ENCODE peak calls at places on chromosomes 12 and 14, in nine cellular contexts. F is psoas muscle; X is CD8-positive, alpha-beta memory T cell; C is prostate gland; H is tibial artery; B is pancreas; V is neuronal stem cell; W is cardiac muscle cell; Y is colonic mucosa. Q is an unnamed sample.

GRCh38 chr12:88600272-88600671 is 20.0 kb upstream of the KITLG start:
- DNase-seq in F (no peak), C (no peak), W (peak; percentile 53), Y (no peak), H (no peak), V (no peak), B (no peak), X (no peak), Q (no peak)

GRCh38 chr14:72369106-72369505 is 436.9 kb downstream of the RGS6 start:
- DNase-seq in C (no peak), W (no peak), H (no peak), Y (no peak), F (no peak), V (no peak), B (no peak), X (no peak), Q (no peak)

GRCh38 chr14:54317396-54317795 is 79.4 kb upstream of the CDKN3 start:
- DNase-seq in X (no peak), Y (no peak), C (no peak), V (no peak), W (no peak), H (no peak), B (no peak), F (no peak), Q (no peak)

GRCh38 chr12:124036117-124037109 is 63.4 kb downstream of the ZNF664 start:
- DNase-seq in C (peak; percentile 37), X (peak; percentile 23), W (peak; percentile 57), B (peak; percentile 57), H (no peak), F (peak; percentile 36), Y (peak; percentile 32), V (peak; percentile 36), Q (peak; percentile 72)

GRCh38 chr12:32419520-32419960 is 20.2 kb downstream of the FGD4 start:
- DNase-seq in Y (no peak), V (no peak), X (no peak), C (no peak), F (no peak), W (peak; percentile 74), B (peak; percentile 27), H (no peak), Q (no peak)

GRCh38 chr12:28267920-28268680 is 77.8 kb downstream of the CCDC91 start:
- DNase-seq in B (peak; percentile 8), F (no peak), Y (no peak), H (no peak), X (no peak), W (no peak), V (no peak), C (no peak), Q (no peak)

GRCh38 chr14:68824517-68825347 is 31.9 kb upstream of the ZFP36L1 start:
- DNase-seq in Y (peak; percentile 92), X (no peak), B (peak; percentile 90), F (peak; percentile 89), W (peak; percentile 81), C (peak; percentile 35), H (peak; percentile 86), V (peak; percentile 66), Q (peak; percentile 95)

GRCh38 chr14:61456720-61457119 is 135.3 kb downstream of the PRKCH start:
- DNase-seq in V (peak; percentile 71), B (peak; percentile 80), F (peak; percentile 75), H (peak; percentile 84), Y (peak; percentile 90), W (peak; percentile 88), C (peak; percentile 88), X (peak; percentile 72), Q (peak; percentile 86)

GRCh38 chr14:36976571-36977023 is 195.8 kb downstream of the SLC25A21 start:
- DNase-seq in V (no peak), X (no peak), H (no peak), B (no peak), C (no peak), W (no peak), F (no peak), Y (no peak), Q (no peak)

GRCh38 chr14:100590726-100591452 is 3.7 kb upstream of the BEGAIN start:
- DNase-seq in F (peak; percentile 5), C (no peak), X (no peak), V (no peak), Y (no peak), W (no peak), H (no peak), B (no peak), Q (no peak)

DNA sequence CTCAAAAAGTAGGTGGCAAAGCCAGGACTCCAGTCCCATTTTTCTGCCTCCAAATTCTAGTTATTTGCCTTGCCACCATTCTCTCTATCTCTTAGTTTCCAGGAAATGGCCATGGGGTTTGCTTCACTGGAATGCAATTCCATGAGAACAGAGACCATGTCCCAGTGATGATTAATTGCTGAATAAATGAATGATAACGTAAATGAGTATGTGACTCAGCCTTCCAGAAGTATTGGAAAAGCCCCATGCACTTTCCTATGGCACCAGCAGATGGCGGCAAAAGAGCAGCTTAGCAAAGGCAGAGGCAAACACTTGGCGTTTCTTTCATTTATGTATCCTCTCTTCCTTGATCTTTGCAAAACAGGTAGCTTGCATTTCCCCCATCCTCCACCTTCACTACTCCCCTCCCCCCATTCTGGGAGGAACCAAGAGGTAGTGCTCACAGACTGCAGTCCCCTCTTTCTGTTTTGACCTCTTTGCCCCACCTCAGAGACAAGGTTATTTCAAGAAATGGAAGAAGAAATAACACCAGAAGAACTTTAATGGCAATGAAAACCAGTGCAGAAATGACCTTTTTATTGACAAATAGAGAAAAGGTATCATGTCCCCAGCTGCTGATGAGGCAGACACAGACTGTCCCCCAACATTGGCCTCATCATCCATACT is 21.3 kb downstream of the TBX3 start:
- DNase-seq in B (peak; percentile 87), Y (peak; percentile 84), F (peak; percentile 82), W (peak; percentile 87), V (no peak), H (peak; percentile 74), X (peak; percentile 9), C (peak; percentile 96), Q (peak; percentile 83)
- H3K4me1 ChIP-seq in B (no peaks in the 10 kb centered on the region), Y (peaks cover 2% of the 10 kb centered on the region), F (no peaks in the 10 kb centered on the region), W (peaks cover 23% of the 10 kb centered on the region), V (peaks cover 10% of the 10 kb centered on the region), H (peaks cover 5% of the 10 kb centered on the region), X (no peaks in the 10 kb centered on the region), C (no peaks in the 10 kb centered on the region), Q (no peaks in the 10 kb centered on the region)

GRCh38 chr14:59276235-59276634 is 87.8 kb downstream of the DAAM1 start:
- DNase-seq in B (no peak), W (no peak), Y (no peak), C (no peak), F (no peak), X (no peak), H (no peak), V (no peak), Q (no peak)
- H3K4me1 ChIP-seq in B (peaks cover 14% of the 10 kb centered on the region), W (peaks cover 24% of the 10 kb centered on the region), Y (peaks cover 6% of the 10 kb centered on the region), C (no peaks in the 10 kb centered on the region), F (peaks cover 17% of the 10 kb centered on the region), X (no peaks in the 10 kb centered on the region), H (peaks cover 75% of the 10 kb centered on the region), V (peaks cover 2% of the 10 kb centered on the region), Q (peaks cover 4% of the 10 kb centered on the region)

GRCh38 chr12:11753151-11753501 is 103.7 kb downstream of the ETV6 start:
- DNase-seq in V (no peak), C (no peak), X (no peak), Y (no peak), F (no peak), B (no peak), H (no peak), W (no peak), Q (no peak)

GRCh38 chr12:11752403-11753150 is 103.1 kb downstream of the ETV6 start:
- DNase-seq in B (no peak), Y (no peak), W (no peak), C (no peak), V (no peak), X (no peak), F (no peak), H (no peak), Q (peak; percentile 52)

GRCh38 chr12:11747969-11748368 is 98.5 kb downstream of the ETV6 start:
- DNase-seq in F (no peak), X (no peak), V (no peak), B (no peak), Y (no peak), C (no peak), W (no peak), H (no peak), Q (no peak)

GRCh38 chr12:11746940-11747716 is 97.7 kb downstream of the ETV6 start:
- DNase-seq in H (no peak), F (no peak), X (no peak), Y (no peak), C (no peak), B (no peak), V (no peak), W (no peak), Q (no peak)

DNA sequence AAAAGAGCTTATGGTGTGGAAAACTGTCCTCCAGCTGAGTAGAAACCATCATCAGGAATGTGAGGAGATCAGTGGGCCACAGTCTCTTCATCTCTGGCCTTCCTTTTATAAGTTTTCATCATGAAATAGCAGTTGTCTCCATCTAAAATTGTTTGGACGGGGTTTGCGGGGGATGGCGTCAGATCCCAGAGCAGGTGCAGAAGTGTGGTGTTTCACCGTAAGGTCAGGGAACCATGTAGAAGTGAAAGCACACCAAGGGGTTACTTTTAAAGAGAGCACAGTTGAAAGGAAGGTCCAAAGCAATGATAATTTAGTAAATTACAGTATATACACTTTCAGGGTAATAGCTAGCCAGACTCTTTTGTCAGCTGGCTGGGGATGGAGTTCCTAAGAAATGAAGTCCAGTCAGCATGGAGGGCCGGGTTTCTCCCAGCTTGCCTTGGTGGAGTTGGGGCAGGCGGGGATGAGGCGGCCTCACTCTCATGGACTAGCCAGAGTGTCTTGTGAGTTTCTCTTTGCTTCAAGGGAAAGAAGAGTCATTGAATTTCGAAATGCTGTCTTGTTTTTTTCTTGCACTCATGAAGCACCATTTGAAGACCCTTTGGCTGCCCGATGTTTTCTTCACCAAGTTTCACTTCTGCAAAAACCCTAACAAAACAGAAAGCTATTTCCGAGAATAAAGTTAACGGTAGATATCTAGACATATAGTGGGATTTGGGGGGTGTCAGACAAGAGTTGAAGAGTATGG is 100.6 kb downstream of the ETV6 start:
- DNase-seq in W (no peak), X (no peak), B (no peak), V (no peak), H (peak; percentile 56), F (no peak), C (no peak), Y (no peak), Q (peak; percentile 67)
- H3K4me1 ChIP-seq in W (peaks cover 5% of the 10 kb centered on the region), X (no peaks in the 10 kb centered on the region), B (peaks cover 10% of the 10 kb centered on the region), V (peaks cover 3% of the 10 kb centered on the region), H (peaks cover 93% of the 10 kb centered on the region), F (peaks cover 5% of the 10 kb centered on the region), C (no peaks in the 10 kb centered on the region), Y (peaks cover 13% of the 10 kb centered on the region), Q (peaks cover 6% of the 10 kb centered on the region)

GRCh38 chr12:1656894-1657293 is 27.9 kb downstream of the WNT5B start:
- DNase-seq in V (no peak), F (no peak), X (no peak), W (no peak), Y (no peak), C (no peak), H (no peak), B (no peak), Q (no peak)

GRCh38 chr12:1655225-1655788 is 26.3 kb downstream of the WNT5B start:
- DNase-seq in X (no peak), V (no peak), F (no peak), Y (peak; percentile 52), B (no peak), W (no peak), H (no peak), C (no peak), Q (no peak)

GRCh38 chr12:1660304-1661187 is 30.3 kb upstream of the ADIPOR2 start:
- DNase-seq in H (peak; percentile 67), W (peak; percentile 29), V (no peak), F (peak; percentile 38), B (peak; percentile 96), X (peak; percentile 61), Y (peak; percentile 87), C (peak; percentile 81), Q (peak; percentile 79)

GRCh38 chr12:1661553-1662335 is 29.1 kb upstream of the ADIPOR2 start:
- DNase-seq in H (peak; percentile 92), Y (peak; percentile 94), V (peak; percentile 66), X (peak; percentile 90), F (peak; percentile 92), C (peak; percentile 82), B (peak; percentile 96), W (peak; percentile 92), Q (peak; percentile 97)

GRCh38 chr12:1657616-1658167 is 28.7 kb downstream of the WNT5B start:
- DNase-seq in V (no peak), C (no peak), F (no peak), B (peak; percentile 34), Y (no peak), W (no peak), H (no peak), X (no peak), Q (no peak)
- H3K4me1 ChIP-seq in V (peaks cover 3% of the 10 kb centered on the region), C (no peaks in the 10 kb centered on the region), F (peaks cover 26% of the 10 kb centered on the region), B (peaks cover 17% of the 10 kb centered on the region), Y (no peaks in the 10 kb centered on the region), W (no peaks in the 10 kb centered on the region), H (peaks cover 31% of the 10 kb centered on the region), X (no peaks in the 10 kb centered on the region), Q (peaks cover 3% of the 10 kb centered on the region)

Q was measured in right cardiac atrium.